ENCODE peak calls at places on chromosomes 11 and 22, in seven cellular contexts. X is thyroid gland, W is uterus, B is mammary epithelial cell, C is colonic mucosa, T is tibial nerve, H is body of pancreas. Q is an unnamed sample. For H3K4me1 and H3K9me3, the result is how much of the 10 kb centered on the place peaks cover.

GRCh38 chr11:63521896-63522295 is 14.7 kb upstream of the PLAAT4 start:
- DNase-seq in B (no peak), T (no peak), C (no peak), W (no peak), X (no peak), H (no peak), Q (no peak)

GRCh38 chr11:47905358-47906059 is 57.4 kb upstream of the NUP160 start:
- DNase-seq in C (no peak), B (no peak), X (no peak), T (no peak), H (no peak), W (no peak), Q (no peak)

GRCh38 chr11:66857927-66858185 is 992 bp downstream of the LRFN4 start:
- DNase-seq in W (no peak), X (no peak), C (no peak), H (no peak), B (no peak), T (no peak), Q (no peak)

GRCh38 chr22:24485608-24486007 is 9.5 kb upstream of the UPB1 start:
- DNase-seq in X (no peak), C (no peak), B (peak), T (no peak), W (no peak), H (no peak), Q (no peak)

GRCh38 chr11:5204787-5205186 is 4.3 kb upstream of the OR51V1 start:
- DNase-seq in C (no peak), B (peak), W (no peak), T (no peak), H (no peak), X (no peak), Q (no peak)

GRCh38 chr22:37803195-37803635 is 4.5 kb upstream of the GCAT start:
- DNase-seq in X (no peak), C (no peak), H (no peak), B (no peak), T (no peak), W (no peak), Q (no peak)

GRCh38 chr11:130451261-130452019 is 3.0 kb downstream of the ADAMTS15 start:
- DNase-seq in B (no peak), X (no peak), H (no peak), T (peak), C (peak), W (no peak), Q (no peak)

GRCh38 chr11:72326151-72326842 is 82.3 kb upstream of the PHOX2A start:
- DNase-seq in T (no peak), H (no peak), X (no peak), W (no peak), C (no peak), B (peak), Q (no peak)

GRCh38 chr11:12200359-12201015 is 90.1 kb downstream of the MICAL2 start:
- DNase-seq in X (peak), C (no peak), B (peak), T (no peak), H (peak), W (peak), Q (peak)

GRCh38 chr22:18091478-18091877 is 13.7 kb downstream of the PEX26 start:
- DNase-seq in C (no peak), X (no peak), H (no peak), W (no peak), T (no peak), B (no peak), Q (no peak)

GRCh38 chr11:101288392-101288791 is 158.8 kb upstream of the PGR start:
- DNase-seq in T (no peak), C (no peak), H (no peak), B (no peak), X (no peak), W (no peak), Q (no peak)

GRCh38 chr11:91783173-91783572 is 441.4 kb upstream of the FAT3 start:
- DNase-seq in T (no peak), H (no peak), W (no peak), C (no peak), B (no peak), X (no peak), Q (no peak)

GRCh38 chr11:63682045-63682915 is 980 bp downstream of the RTN3 start:
- DNase-seq in H (peak), C (peak), T (no peak), W (peak), B (peak), X (peak), Q (no peak)

GRCh38 chr11:3177931-3178330 is 12.8 kb upstream of the OSBPL5 start:
- DNase-seq in T (no peak), X (no peak), H (no peak), W (no peak), B (peak), C (no peak), Q (no peak)

GRCh38 chr11:12087075-12087775 is 23.2 kb upstream of the MICAL2 start:
- DNase-seq in C (peak), X (peak), T (no peak), H (no peak), W (no peak), B (peak), Q (no peak)

GRCh38 chr22:46967445-46968358 is 205.3 kb downstream of the TBC1D22A start:
- DNase-seq in B (no peak), W (no peak), X (no peak), T (no peak), H (no peak), C (no peak), Q (no peak)

GRCh38 chr22:32255726-32256125 is 579 bp upstream of the SLC5A4 start:
- DNase-seq in B (peak), C (no peak), T (no peak), W (no peak), H (no peak), X (no peak), Q (no peak)

GRCh38 chr11:437228-437870 is 4.5 kb downstream of the ANO9 start:
- DNase-seq in W (no peak), C (no peak), X (no peak), T (no peak), B (no peak), H (no peak), Q (no peak)

GRCh38 chr22:20927940-20928572 is 10.8 kb downstream of the CRKL start:
- DNase-seq in H (no peak), B (no peak), W (no peak), X (no peak), T (no peak), C (no peak), Q (no peak)

GRCh38 chr11:128521697-128522062 is 65.7 kb downstream of the ETS1 start:
- DNase-seq in X (no peak), T (no peak), C (no peak), B (no peak), H (no peak), W (peak), Q (no peak)

GRCh38 chr22:39629851-39630250 is 59.3 kb downstream of the CACNA1I start:
- DNase-seq in T (no peak), W (no peak), X (no peak), B (no peak), H (no peak), C (no peak), Q (no peak)

GRCh38 chr11:63277345-63277943 is 34.0 kb upstream of the SLC22A25 start:
- DNase-seq in T (no peak), W (no peak), X (no peak), B (peak), H (no peak), C (no peak), Q (no peak)

GRCh38 chr11:6576471-6577373 is 26.7 kb downstream of the RRP8 start:
- DNase-seq in X (peak), W (peak), B (no peak), C (no peak), H (no peak), T (no peak), Q (no peak)

GRCh38 chr11:35260342-35260985 is 121.5 kb downstream of the CD44 start:
- DNase-seq in X (no peak), B (peak), H (peak), T (no peak), W (no peak), C (no peak), Q (no peak)

DNA sequence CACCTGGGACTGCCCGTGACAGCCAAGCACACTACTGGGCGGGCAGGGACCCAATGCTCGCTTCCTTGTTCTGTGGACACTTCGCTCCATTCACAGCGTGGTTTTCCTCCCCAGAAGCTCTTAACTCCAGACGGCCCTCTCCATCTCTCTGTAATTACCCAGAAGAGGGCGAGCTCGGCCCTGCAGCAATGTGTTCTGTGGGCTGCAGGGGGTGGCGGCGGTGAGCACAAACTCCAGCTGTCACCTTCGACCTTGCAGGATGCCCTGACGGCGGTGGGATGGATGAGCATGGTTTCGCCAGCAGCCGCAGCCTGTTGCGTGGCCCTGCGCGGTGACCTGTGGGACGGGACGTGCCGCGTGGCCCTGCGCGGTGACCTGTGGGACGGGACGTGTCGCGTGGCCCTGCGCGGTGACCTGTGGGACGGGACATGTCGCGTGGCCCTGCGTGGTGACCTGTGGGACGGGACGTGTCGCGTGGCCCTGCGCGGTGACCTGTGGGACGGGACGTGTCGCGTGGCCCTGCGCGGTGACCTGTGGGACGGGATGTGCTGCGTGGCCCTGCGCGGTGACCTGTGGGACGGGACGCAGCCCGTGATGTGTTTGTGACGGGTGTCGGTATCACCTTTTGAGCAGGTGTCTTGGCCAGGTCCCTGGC is 1204.7 kb downstream of the BRD1 start:
- DNase-seq in X (no peak), H (no peak), T (no peak), B (no peak), W (no peak), C (no peak), Q (no peak)
- TF ChIP-seq CTCF in X (no peak), H (no peak), T (no peak), B (no peak), W (no peak), C (no peak), Q (no peak)

DNA sequence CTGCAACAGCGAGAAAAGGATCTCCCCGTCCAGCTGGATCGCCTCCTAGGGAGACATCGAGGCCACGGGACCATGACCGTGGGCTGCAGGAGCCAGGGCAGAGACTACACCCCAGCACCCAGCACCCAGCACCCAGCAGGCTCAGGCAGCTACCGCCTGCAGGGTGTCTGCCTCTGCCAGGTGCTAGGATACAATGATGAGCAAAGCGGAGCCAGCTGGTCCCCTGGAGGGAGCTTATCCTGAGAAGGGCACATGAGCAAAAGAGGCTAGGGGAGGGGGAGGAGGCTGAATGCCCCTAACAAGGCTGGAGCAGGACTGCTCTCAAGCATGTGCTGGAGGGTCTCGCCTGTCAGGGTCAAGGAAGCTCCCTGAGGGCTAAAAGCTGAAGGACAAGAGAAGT is 4.8 kb upstream of the CASTOR1 start:
- DNase-seq in X (no peak), W (no peak), B (no peak), H (no peak), C (no peak), T (no peak), Q (no peak)
- H3K4me1 ChIP-seq in X (half or more), W (under half), B (under half), H (under half), C (under half), T (under half), Q (under half)

GRCh38 chr11:114610550-114610949 is 15.0 kb upstream of the NXPE4 start:
- DNase-seq in B (no peak), T (no peak), X (no peak), H (no peak), C (no peak), W (no peak), Q (peak)

GRCh38 chr11:114609429-114609828 is 13.8 kb upstream of the NXPE4 start:
- DNase-seq in X (no peak), T (no peak), W (no peak), B (no peak), H (no peak), C (peak), Q (no peak)

GRCh38 chr11:114605370-114605769 is 9.8 kb upstream of the NXPE4 start:
- DNase-seq in X (no peak), T (no peak), B (no peak), C (peak), W (no peak), H (no peak), Q (no peak)

GRCh38 chr11:114606003-114606801 is 10.6 kb upstream of the NXPE4 start:
- DNase-seq in T (no peak), W (no peak), B (no peak), H (no peak), X (no peak), C (no peak), Q (no peak)

DNA sequence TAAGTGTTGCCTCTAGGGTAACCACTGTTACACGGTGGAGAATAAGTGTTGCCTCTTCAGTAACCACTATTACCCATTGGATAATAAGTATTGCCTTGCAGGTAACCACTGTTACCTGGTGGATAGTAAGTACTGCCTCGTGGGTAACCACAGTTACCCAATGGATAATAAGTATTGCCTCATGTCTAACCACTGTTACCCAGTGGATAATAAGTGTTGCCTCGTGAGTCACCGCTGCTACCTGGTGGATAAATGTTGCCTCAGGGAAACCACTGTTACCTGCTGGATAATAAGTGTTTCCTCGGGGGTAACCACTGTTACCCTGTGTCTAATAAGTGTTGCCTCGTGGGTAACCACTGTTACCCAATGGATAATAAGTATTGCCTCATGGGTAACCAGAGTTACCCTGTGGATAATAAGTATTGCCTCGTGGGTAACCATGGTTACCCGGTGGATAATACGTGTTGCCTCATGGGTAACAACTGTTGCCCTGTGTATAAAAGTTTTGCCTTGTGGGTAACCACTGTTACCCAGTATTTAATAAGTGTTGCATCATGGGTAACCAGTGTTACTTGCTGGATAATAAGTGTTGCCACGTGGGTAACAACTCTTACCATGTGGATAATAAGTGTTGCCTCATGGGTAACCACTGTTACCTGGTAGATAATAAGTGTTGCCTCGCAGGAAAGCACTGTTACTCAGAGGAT is 12.3 kb upstream of the NXPE4 start:
- DNase-seq in H (no peak), B (peak), C (peak), X (no peak), T (no peak), W (no peak), Q (no peak)
- H3K9me3 ChIP-seq in H (under half), B (under half), C (under half), X (under half), T (under half), W (under half), Q (under half)

GRCh38 chr11:87466228-87466627 is 428.5 kb downstream of the TMEM135 start:
- DNase-seq in W (peak), H (no peak), X (no peak), B (no peak), T (no peak), C (no peak), Q (no peak)

GRCh38 chr11:87460269-87460668 is 422.5 kb downstream of the TMEM135 start:
- DNase-seq in W (no peak), T (no peak), C (no peak), B (no peak), H (no peak), X (no peak), Q (no peak)

GRCh38 chr11:87462171-87462570 is 424.4 kb downstream of the TMEM135 start:
- DNase-seq in H (no peak), X (no peak), C (no peak), T (no peak), B (no peak), W (no peak), Q (no peak)

GRCh38 chr11:87460842-87461637 is 423.3 kb downstream of the TMEM135 start:
- DNase-seq in C (no peak), B (no peak), W (no peak), X (no peak), T (no peak), H (no peak), Q (no peak)

GRCh38 chr11:87463486-87464102 is 425.9 kb downstream of the TMEM135 start:
- DNase-seq in W (no peak), T (no peak), B (peak), X (no peak), H (no peak), C (no peak), Q (no peak)
- TF ChIP-seq CTCF in W (no peak), T (no peak), B (peak), X (no peak), H (no peak), C (peak), Q (no peak)

Q was measured in prostate gland.